ENCODE peak calls at places on chromosomes 4 and X, in seven cellular contexts. One of them, this sample, is unnamed.

GRCh38 chr4:76723373-76723772 is 174.6 kb downstream of the SOWAHB start:
- DNase-seq in fibroblast of mammary gland: peak
- DNase-seq in ELR: peak
- DNase-seq in naive thymus-derived CD8-positive, alpha-beta T cell: no peak
- DNase-seq in pulmonary artery endothelial cell: no peak
- DNase-seq in NCI-H1105: no peak
- DNase-seq in stimulated activated CD4-positive, alpha-beta T cell treated with anti-CD3 and anti-CD28 coated beads, Interleukin-1b, Interleukin-23, amount 100 ng/mL, for 24 hours: no peak
- DNase-seq in this sample: no peak

GRCh38 chr4:155889036-155889793 is 14.3 kb upstream of the TDO2 start:
- DNase-seq in pulmonary artery endothelial cell: no peak
- DNase-seq in NCI-H1105: no peak
- DNase-seq in fibroblast of mammary gland: peak
- DNase-seq in ELR: peak
- DNase-seq in stimulated activated CD4-positive, alpha-beta T cell treated with anti-CD3 and anti-CD28 coated beads, Interleukin-1b, Interleukin-23, amount 100 ng/mL, for 24 hours: no peak
- DNase-seq in naive thymus-derived CD8-positive, alpha-beta T cell: no peak
- DNase-seq in this sample: no peak

GRCh38 chrX:14015294-14015693 is 14.4 kb downstream of the GEMIN8 start:
- DNase-seq in NCI-H1105: no peak
- DNase-seq in ELR: no peak
- DNase-seq in pulmonary artery endothelial cell: no peak
- DNase-seq in stimulated activated CD4-positive, alpha-beta T cell treated with anti-CD3 and anti-CD28 coated beads, Interleukin-1b, Interleukin-23, amount 100 ng/mL, for 24 hours: no peak
- DNase-seq in naive thymus-derived CD8-positive, alpha-beta T cell: no peak
- DNase-seq in fibroblast of mammary gland: peak
- DNase-seq in this sample: no peak

GRCh38 chr4:22986881-22987280 is 294.1 kb downstream of the GBA3 start:
- DNase-seq in pulmonary artery endothelial cell: no peak
- DNase-seq in naive thymus-derived CD8-positive, alpha-beta T cell: no peak
- DNase-seq in stimulated activated CD4-positive, alpha-beta T cell treated with anti-CD3 and anti-CD28 coated beads, Interleukin-1b, Interleukin-23, amount 100 ng/mL, for 24 hours: no peak
- DNase-seq in NCI-H1105: no peak
- DNase-seq in fibroblast of mammary gland: no peak
- DNase-seq in ELR: no peak
- DNase-seq in this sample: no peak

GRCh38 chrX:3094261-3094660 is 53.0 kb downstream of the ARSF start:
- DNase-seq in naive thymus-derived CD8-positive, alpha-beta T cell: no peak
- DNase-seq in NCI-H1105: no peak
- DNase-seq in fibroblast of mammary gland: peak
- DNase-seq in stimulated activated CD4-positive, alpha-beta T cell treated with anti-CD3 and anti-CD28 coated beads, Interleukin-1b, Interleukin-23, amount 100 ng/mL, for 24 hours: no peak
- DNase-seq in ELR: no peak
- DNase-seq in pulmonary artery endothelial cell: no peak
- DNase-seq in this sample: no peak

GRCh38 chrX:151323054-151323453 is 74.0 kb upstream of the VMA21 start:
- DNase-seq in fibroblast of mammary gland: no peak
- DNase-seq in naive thymus-derived CD8-positive, alpha-beta T cell: no peak
- DNase-seq in pulmonary artery endothelial cell: no peak
- DNase-seq in ELR: no peak
- DNase-seq in stimulated activated CD4-positive, alpha-beta T cell treated with anti-CD3 and anti-CD28 coated beads, Interleukin-1b, Interleukin-23, amount 100 ng/mL, for 24 hours: no peak
- DNase-seq in NCI-H1105: no peak
- DNase-seq in this sample: peak

GRCh38 chr4:8079916-8080753 is 78.5 kb downstream of the ABLIM2 start:
- DNase-seq in fibroblast of mammary gland: no peak
- DNase-seq in stimulated activated CD4-positive, alpha-beta T cell treated with anti-CD3 and anti-CD28 coated beads, Interleukin-1b, Interleukin-23, amount 100 ng/mL, for 24 hours: no peak
- DNase-seq in naive thymus-derived CD8-positive, alpha-beta T cell: no peak
- DNase-seq in pulmonary artery endothelial cell: no peak
- DNase-seq in ELR: no peak
- DNase-seq in NCI-H1105: no peak
- DNase-seq in this sample: no peak

GRCh38 chrX:39840141-39841126 is 257.3 kb downstream of the BCOR start:
- DNase-seq in stimulated activated CD4-positive, alpha-beta T cell treated with anti-CD3 and anti-CD28 coated beads, Interleukin-1b, Interleukin-23, amount 100 ng/mL, for 24 hours: no peak
- DNase-seq in fibroblast of mammary gland: no peak
- DNase-seq in naive thymus-derived CD8-positive, alpha-beta T cell: no peak
- DNase-seq in pulmonary artery endothelial cell: no peak
- DNase-seq in NCI-H1105: no peak
- DNase-seq in ELR: no peak
- DNase-seq in this sample: no peak

GRCh38 chrX:151970661-151971060 is 3.8 kb downstream of the GABRE start:
- DNase-seq in naive thymus-derived CD8-positive, alpha-beta T cell: no peak
- DNase-seq in stimulated activated CD4-positive, alpha-beta T cell treated with anti-CD3 and anti-CD28 coated beads, Interleukin-1b, Interleukin-23, amount 100 ng/mL, for 24 hours: no peak
- DNase-seq in ELR: peak
- DNase-seq in pulmonary artery endothelial cell: no peak
- DNase-seq in fibroblast of mammary gland: peak
- DNase-seq in NCI-H1105: no peak
- DNase-seq in this sample: no peak

GRCh38 chr4:183631577-183632198 is 27.3 kb downstream of the RWDD4 start:
- DNase-seq in pulmonary artery endothelial cell: no peak
- DNase-seq in stimulated activated CD4-positive, alpha-beta T cell treated with anti-CD3 and anti-CD28 coated beads, Interleukin-1b, Interleukin-23, amount 100 ng/mL, for 24 hours: no peak
- DNase-seq in NCI-H1105: no peak
- DNase-seq in naive thymus-derived CD8-positive, alpha-beta T cell: no peak
- DNase-seq in ELR: no peak
- DNase-seq in fibroblast of mammary gland: no peak
- DNase-seq in this sample: no peak

GRCh38 chrX:131424895-131425294 is 119.0 kb upstream of the OR13H1 start:
- DNase-seq in NCI-H1105: no peak
- DNase-seq in fibroblast of mammary gland: no peak
- DNase-seq in ELR: no peak
- DNase-seq in naive thymus-derived CD8-positive, alpha-beta T cell: no peak
- DNase-seq in stimulated activated CD4-positive, alpha-beta T cell treated with anti-CD3 and anti-CD28 coated beads, Interleukin-1b, Interleukin-23, amount 100 ng/mL, for 24 hours: no peak
- DNase-seq in pulmonary artery endothelial cell: no peak
- DNase-seq in this sample: no peak

GRCh38 chr4:70382691-70383181 is at the start of gene SMR3B:
- DNase-seq in ELR: no peak
- DNase-seq in naive thymus-derived CD8-positive, alpha-beta T cell: no peak
- DNase-seq in stimulated activated CD4-positive, alpha-beta T cell treated with anti-CD3 and anti-CD28 coated beads, Interleukin-1b, Interleukin-23, amount 100 ng/mL, for 24 hours: no peak
- DNase-seq in fibroblast of mammary gland: no peak
- DNase-seq in pulmonary artery endothelial cell: no peak
- DNase-seq in NCI-H1105: no peak
- DNase-seq in this sample: no peak

GRCh38 chrX:1480082-1480785 is 27.5 kb upstream of the ASMTL start:
- DNase-seq in pulmonary artery endothelial cell: no peak
- DNase-seq in naive thymus-derived CD8-positive, alpha-beta T cell: no peak
- DNase-seq in ELR: no peak
- DNase-seq in fibroblast of mammary gland: no peak
- DNase-seq in stimulated activated CD4-positive, alpha-beta T cell treated with anti-CD3 and anti-CD28 coated beads, Interleukin-1b, Interleukin-23, amount 100 ng/mL, for 24 hours: no peak
- DNase-seq in NCI-H1105: no peak
- DNase-seq in this sample: no peak

GRCh38 chr4:126777649-126778048 is 855.1 kb upstream of the INTU start:
- DNase-seq in pulmonary artery endothelial cell: no peak
- DNase-seq in stimulated activated CD4-positive, alpha-beta T cell treated with anti-CD3 and anti-CD28 coated beads, Interleukin-1b, Interleukin-23, amount 100 ng/mL, for 24 hours: no peak
- DNase-seq in fibroblast of mammary gland: peak
- DNase-seq in naive thymus-derived CD8-positive, alpha-beta T cell: no peak
- DNase-seq in NCI-H1105: no peak
- DNase-seq in ELR: peak
- DNase-seq in this sample: no peak

GRCh38 chr4:18111100-18111499 is 89.5 kb upstream of the LCORL start:
- DNase-seq in stimulated activated CD4-positive, alpha-beta T cell treated with anti-CD3 and anti-CD28 coated beads, Interleukin-1b, Interleukin-23, amount 100 ng/mL, for 24 hours: no peak
- DNase-seq in ELR: no peak
- DNase-seq in naive thymus-derived CD8-positive, alpha-beta T cell: no peak
- DNase-seq in fibroblast of mammary gland: no peak
- DNase-seq in NCI-H1105: no peak
- DNase-seq in pulmonary artery endothelial cell: no peak
- DNase-seq in this sample: no peak